ENCODE peak calls at places on chromosomes 7 and 10, in five cellular contexts. Z is suprapubic skin, N is lower lobe of right lung, R is sigmoid colon, J is endodermal cell. C is an unnamed sample.

GRCh38 chr7:323410-323809 is 33.4 kb downstream of the FOXL3 start:
- DNase-seq in R (no peak), N (peak; percentile 15), Z (no peak), J (no peak), C (no peak)

GRCh38 chr10:68955414-68955785 is 570 bp upstream of the DDX21 start:
- DNase-seq in N (no peak), J (no peak), Z (no peak), R (no peak), C (no peak)

GRCh38 chr7:75546272-75547015 is 54.3 kb downstream of the SPDYE5 start:
- DNase-seq in Z (no peak), R (no peak), J (peak; percentile 79), N (no peak), C (no peak)

GRCh38 chr10:101451589-101452190 is 97.7 kb downstream of the BTRC start:
- DNase-seq in R (no peak), Z (no peak), N (no peak), J (no peak), C (no peak)

GRCh38 chr10:72736176-72736795 is 44.3 kb downstream of the MCU start:
- DNase-seq in J (no peak), Z (no peak), R (no peak), N (no peak), C (no peak)

GRCh38 chr7:75989726-75990388 is 4.5 kb downstream of the TMEM120A start:
- DNase-seq in R (peak; percentile 75), N (peak; percentile 33), J (no peak), Z (no peak), C (no peak)

GRCh38 chr10:44995914-44996633 is 4.6 kb upstream of the ZNF22 start:
- DNase-seq in J (peak; percentile 38), N (no peak), R (peak; percentile 91), Z (peak; percentile 81), C (no peak)

GRCh38 chr7:76071316-76072242 is 23.7 kb downstream of the MDH2 start:
- DNase-seq in J (peak; percentile 67), R (peak; percentile 92), Z (no peak), N (no peak), C (no peak)

GRCh38 chr10:29482591-29483421 is 152.0 kb downstream of the SVIL start:
- DNase-seq in Z (no peak), J (peak; percentile 81), N (no peak), R (peak; percentile 79), C (no peak)

GRCh38 chr10:24453404-24453830 is 244.5 kb downstream of the KIAA1217 start:
- DNase-seq in Z (no peak), N (no peak), J (no peak), R (no peak), C (no peak)

GRCh38 chr10:11017575-11018425 is at the start of gene CELF2:
- DNase-seq in Z (peak; percentile 86), N (peak; percentile 85), J (peak; percentile 94), R (peak; percentile 81), C (no peak)

GRCh38 chr7:79137942-79138341 is 315.5 kb downstream of the MAGI2 start:
- DNase-seq in Z (no peak), N (no peak), R (no peak), J (no peak), C (no peak)

GRCh38 chr10:77801474-77802238 is 124.9 kb downstream of the DLG5 start:
- DNase-seq in N (peak; percentile 10), Z (no peak), R (no peak), J (no peak), C (no peak)

GRCh38 chr7:98321301-98321700 is 39.8 kb downstream of the BRI3 start:
- DNase-seq in J (no peak), Z (no peak), R (no peak), N (no peak), C (no peak)

GRCh38 chr7:50599385-50599784 is 34.2 kb upstream of the DDC start:
- DNase-seq in R (no peak), N (no peak), Z (no peak), J (no peak), C (no peak)

GRCh38 chr7:767941-768729 is 41.1 kb upstream of the PRKAR1B start:
- DNase-seq in Z (no peak), J (peak; percentile 39), R (no peak), N (no peak), C (no peak)

GRCh38 chr10:58291538-58292174 is 22.7 kb downstream of the CISD1 start:
- DNase-seq in N (no peak), J (no peak), Z (no peak), R (no peak), C (no peak)

GRCh38 chr10:58180633-58181032 is 87.1 kb downstream of the IPMK start:
- DNase-seq in N (no peak), Z (no peak), J (no peak), R (no peak), C (no peak)

GRCh38 chr7:157507987-157508386 is 171.2 kb downstream of the DNAJB6 start:
- DNase-seq in J (no peak), N (no peak), R (no peak), Z (no peak), C (no peak)

GRCh38 chr10:33265621-33266020 is 68.8 kb downstream of the NRP1 start:
- DNase-seq in J (no peak), Z (no peak), R (no peak), N (no peak), C (no peak)

GRCh38 chr10:22334414-22335203 is 10.7 kb upstream of the SPAG6 start:
- DNase-seq in Z (no peak), J (peak; percentile 90), R (no peak), N (no peak), C (no peak)

GRCh38 chr7:26397326-26397725 is 105.7 kb downstream of the SNX10 start:
- DNase-seq in R (no peak), J (peak; percentile 55), Z (no peak), N (no peak), C (no peak)

GRCh38 chr10:42976353-42977031 is 100.4 kb upstream of the RET start:
- DNase-seq in Z (peak; percentile 65), R (no peak), J (no peak), N (no peak), C (no peak)

GRCh38 chr7:151382079-151382885 is 27.6 kb downstream of the WDR86 start:
- DNase-seq in N (no peak), R (no peak), J (peak; percentile 66), Z (no peak), C (no peak)

GRCh38 chr7:26627871-26628270 is 236.5 kb downstream of the SKAP2 start:
- DNase-seq in R (no peak), J (no peak), Z (no peak), N (no peak), C (no peak)

GRCh38 chr7:73721237-73721848 is 1.9 kb upstream of the STX1A start:
- DNase-seq in J (no peak), R (peak; percentile 89), Z (no peak), N (no peak), C (no peak)

DNA sequence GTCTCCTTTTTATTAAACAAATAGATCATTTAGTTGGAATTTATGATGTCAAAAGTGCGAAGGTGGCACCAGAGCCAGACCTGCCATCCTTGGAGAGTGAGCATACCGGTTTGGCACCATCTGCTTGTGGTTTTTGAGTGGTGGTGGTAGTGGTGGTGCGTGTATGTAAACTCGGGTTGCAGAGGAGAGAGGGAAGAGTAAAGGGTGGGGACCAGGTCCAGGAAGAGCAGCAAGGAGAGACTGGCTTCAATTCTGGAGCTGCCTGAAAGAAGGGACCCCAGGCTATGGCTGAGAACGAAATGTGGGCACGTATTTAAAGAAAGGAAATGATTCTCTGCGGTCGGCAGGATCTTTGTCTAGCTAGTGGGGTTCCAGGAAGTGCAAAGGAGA is 547 bp upstream of the GOLGA7B start:
- DNase-seq in Z (no peak), N (no peak), J (peak; percentile 38), R (no peak), C (no peak)
- H3K4me3 ChIP-seq in Z (peak overlapping the region; percentile 72), N (peak overlapping the region; percentile 56), J (peak overlapping the region; percentile 66), R (peak overlapping the region; percentile 52), C (no peak overlapping the region)

DNA sequence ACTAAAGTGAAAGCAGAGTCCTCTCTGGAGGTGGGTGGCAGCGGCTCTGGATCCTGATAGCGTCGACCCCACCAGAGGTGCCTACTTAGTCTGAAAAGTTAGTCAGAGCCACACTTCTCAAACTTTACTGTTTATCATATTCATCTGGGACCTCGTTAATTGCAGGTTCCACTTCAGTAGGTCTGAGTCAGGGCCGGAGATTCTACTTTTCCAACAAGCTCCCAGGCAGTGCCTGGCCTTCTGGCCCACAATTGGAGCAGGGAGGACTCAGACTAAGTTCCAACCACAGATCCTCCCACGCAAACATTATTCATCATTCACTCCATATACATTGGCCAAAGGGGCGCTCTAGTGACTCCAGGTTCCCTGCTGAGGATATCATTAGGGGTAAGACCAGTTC is 78.1 kb downstream of the VSTM4 start:
- DNase-seq in N (no peak), J (no peak), R (no peak), Z (no peak), C (no peak)
- TF ChIP-seq CTCF in N (no peak), J (no peak), R (no peak), Z (no peak), C (no peak)

DNA sequence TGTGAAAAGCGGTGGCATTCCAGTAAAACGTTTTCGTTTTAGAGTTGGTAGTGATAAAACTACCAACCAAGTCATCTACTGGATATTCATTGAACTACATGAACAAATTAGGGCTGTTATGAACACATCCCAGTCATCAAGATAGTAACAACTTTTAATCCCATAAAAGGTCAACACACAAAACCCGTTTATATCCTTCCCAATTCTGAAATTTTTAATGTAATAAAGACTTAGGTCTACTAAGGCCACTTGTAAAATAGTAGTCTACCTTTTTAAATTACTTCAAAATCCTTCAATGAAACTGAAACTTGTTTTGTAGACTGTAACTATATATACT is 1.2 kb downstream of the ATAD1 start:
- DNase-seq in Z (no peak), N (no peak), R (no peak), J (no peak), C (no peak)
- H3K4me3 ChIP-seq in Z (peak overlapping the region; percentile 89), N (peak overlapping the region; percentile 83), R (peak overlapping the region; percentile 70), J (peak overlapping the region; percentile 99), C (peak overlapping the region; percentile 87)

GRCh38 chr7:24968165-24968564 is 11.8 kb downstream of the OSBPL3 start:
- DNase-seq in R (no peak), Z (no peak), N (no peak), J (no peak), C (no peak)
- TF ChIP-seq CTCF in R (no peak), Z (no peak), N (no peak), J (no peak), C (no peak)

GRCh38 chr7:24576171-24577052 is 3.2 kb downstream of the PALS2 start:
- DNase-seq in Z (no peak), N (no peak), J (peak; percentile 59), R (no peak), C (peak; percentile 42)
- H3K4me3 ChIP-seq in Z (no peak overlapping the region), N (no peak overlapping the region), J (peak overlapping the region; percentile 98), R (no peak overlapping the region), C (no peak overlapping the region)

DNA sequence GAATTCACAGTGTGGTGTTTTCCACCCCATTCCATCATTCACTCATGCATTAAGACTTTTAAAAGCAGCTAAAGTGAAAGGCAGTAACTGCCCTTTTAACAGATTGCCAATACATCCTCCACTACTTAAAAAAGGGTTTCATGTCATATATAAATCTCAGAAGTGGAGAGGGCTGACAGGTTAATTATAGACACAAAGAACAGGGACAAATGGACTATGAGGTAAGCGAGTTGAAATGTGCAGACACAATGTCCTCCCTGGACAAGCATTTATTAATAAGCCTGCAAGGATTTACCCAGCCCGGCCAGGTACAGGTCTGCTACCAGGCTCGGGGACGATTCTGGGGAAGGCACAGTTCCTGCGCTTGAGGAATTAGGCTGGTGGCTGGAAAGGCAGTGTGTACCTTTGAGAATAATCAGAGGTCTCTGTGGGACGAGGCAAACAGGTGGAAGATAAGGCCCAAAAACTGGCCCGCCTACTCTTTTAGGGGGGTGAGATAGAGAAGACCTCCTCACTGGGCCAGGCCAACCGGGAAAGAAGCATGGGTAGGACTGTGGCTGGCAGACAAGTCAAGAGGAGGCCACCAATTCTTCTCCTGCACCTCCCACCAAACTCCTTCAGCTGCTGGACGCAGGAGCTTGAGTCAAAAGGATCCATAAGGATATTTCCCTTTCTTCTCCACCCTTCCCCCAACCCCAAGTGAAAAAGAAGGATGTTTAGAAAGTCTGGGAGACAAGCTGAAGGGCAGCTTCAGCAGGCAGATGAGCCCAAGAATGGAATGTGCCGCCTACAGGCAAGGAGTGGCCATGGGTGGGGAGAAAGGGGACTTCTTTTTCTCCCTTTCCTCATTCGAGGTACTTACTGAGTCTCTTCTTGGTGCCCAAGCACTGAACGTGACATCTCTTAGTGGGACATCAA is 1.5 kb downstream of the PDLIM1 start:
- DNase-seq in J (peak; percentile 86), Z (no peak), R (no peak), N (no peak), C (no peak)
- TF ChIP-seq CTCF in J (peak; percentile 70), Z (no peak), R (no peak), N (peak; percentile 40), C (peak; percentile 30)